ENCODE peak calls at places on chromosome 18, in five cellular contexts. I is activated CD8-positive, alpha-beta T cell treated with anti-CD3 and anti-CD28 coated beads, Interleukin-2, amount 10 ng/mL, durations not matched to agents 7 days and 5 days; B is HFFc6; U is neural crest cell; J is foreskin fibroblast. F is an unnamed sample.

GRCh38 chr18:55320399-55321255 is 267.4 kb downstream of the TCF4 start:
- DNase-seq in B (no peak), J (peak; percentile 51), U (no peak), I (no peak), F (no peak)

GRCh38 chr18:78975699-78976098 is 3.9 kb upstream of the SALL3 start:
- DNase-seq in J (no peak), U (no peak), I (no peak), B (no peak), F (no peak)

GRCh38 chr18:51070545-51070944 is 40.5 kb downstream of the SMAD4 start:
- DNase-seq in B (peak; percentile 83), I (no peak), U (no peak), J (peak; percentile 83), F (no peak)

GRCh38 chr18:23822590-23823385 is 133.5 kb downstream of the LAMA3 start:
- DNase-seq in J (peak; percentile 75), U (no peak), B (peak; percentile 25), I (no peak), F (no peak)

GRCh38 chr18:74457043-74457742 is at the start of gene DIPK1C:
- DNase-seq in U (no peak), I (no peak), B (no peak), J (no peak), F (no peak)

GRCh38 chr18:35616074-35616473 is 34.5 kb downstream of the GALNT1 start:
- DNase-seq in U (no peak), J (no peak), I (no peak), B (no peak), F (no peak)

GRCh38 chr18:50218432-50219197 is 23.7 kb upstream of the MYO5B start:
- DNase-seq in J (peak; percentile 9), U (no peak), B (no peak), I (peak; percentile 57), F (no peak)

GRCh38 chr18:80010551-80010906 is 22.2 kb upstream of the TXNL4A start:
- DNase-seq in B (no peak), I (no peak), U (no peak), J (no peak), F (no peak)

GRCh38 chr18:45103319-45104070 is 422.8 kb downstream of the SETBP1 start:
- DNase-seq in B (no peak), U (no peak), J (no peak), I (no peak), F (peak; percentile 9)

GRCh38 chr18:69787825-69788547 is 159.7 kb downstream of the CD226 start:
- DNase-seq in I (no peak), J (peak; percentile 65), B (peak; percentile 9), U (no peak), F (no peak)

GRCh38 chr18:74512321-74513053 is 16.3 kb downstream of the CNDP2 start:
- DNase-seq in I (no peak), B (no peak), U (no peak), J (no peak), F (no peak)

GRCh38 chr18:54127759-54128378 is 96.6 kb downstream of the MBD2 start:
- DNase-seq in U (peak; percentile 48), B (peak; percentile 43), I (peak; percentile 55), J (peak; percentile 78), F (peak; percentile 2)

GRCh38 chr18:77102246-77103040 is 30.1 kb downstream of the MBP start:
- DNase-seq in J (peak; percentile 85), B (peak; percentile 86), U (no peak), I (peak; percentile 52), F (no peak)

GRCh38 chr18:58308463-58308862 is 264.4 kb downstream of the NEDD4L start:
- DNase-seq in U (no peak), B (no peak), I (no peak), J (no peak), F (no peak)

GRCh38 chr18:657311-657997 is at the start of gene TYMS:
- DNase-seq in U (peak; percentile 53), B (peak; percentile 14), J (peak; percentile 66), I (peak; percentile 68), F (peak; percentile 80)

GRCh38 chr18:58691256-58691655 is 20.0 kb downstream of the MALT1 start:
- DNase-seq in I (no peak), B (no peak), J (no peak), U (no peak), F (no peak)

GRCh38 chr18:5972298-5972697 is 77.0 kb upstream of the TMEM200C start:
- DNase-seq in U (no peak), I (no peak), B (no peak), J (no peak), F (no peak)

GRCh38 chr18:596288-596881 is 403 bp upstream of the CLUL1 start:
- DNase-seq in U (peak; percentile 13), I (no peak), B (no peak), J (no peak), F (no peak)

GRCh38 chr18:702957-703659 is 9.3 kb downstream of the ENOSF1 start:
- DNase-seq in J (peak; percentile 79), I (no peak), B (peak; percentile 91), U (no peak), F (peak; percentile 37)

GRCh38 chr18:3265564-3266033 is 3.7 kb downstream of the MYL12B start:
- DNase-seq in U (no peak), B (peak; percentile 46), J (peak; percentile 43), I (no peak), F (no peak)

GRCh38 chr18:31243740-31244512 is 74.0 kb upstream of the DSG1 start:
- DNase-seq in U (no peak), J (no peak), I (no peak), B (no peak), F (no peak)

GRCh38 chr18:78239090-78239457 is 740.5 kb upstream of the SALL3 start:
- DNase-seq in J (no peak), U (no peak), I (no peak), B (no peak), F (no peak)

GRCh38 chr18:9750112-9750511 is 42.0 kb downstream of the RAB31 start:
- DNase-seq in J (no peak), I (no peak), B (no peak), U (no peak), F (no peak)

GRCh38 chr18:3530807-3531206 is 80.8 kb downstream of the TGIF1 start:
- DNase-seq in U (no peak), B (no peak), I (no peak), J (no peak), F (no peak)

GRCh38 chr18:41767960-41768359 is 187.1 kb upstream of the PIK3C3 start:
- DNase-seq in U (no peak), J (peak; percentile 28), B (peak; percentile 60), I (no peak), F (no peak)

F was measured in GDM1.